ENCODE peak calls at places on chromosome 4, in five cellular contexts. L, H, G, A and Y are unnamed samples.

GRCh38 chr4:184165291-184165690 is 52.4 kb downstream of the ENPP6 start:
- DNase-seq in L (no peak), H (peak; percentile 47), G (no peak), A (no peak), Y (no peak)

GRCh38 chr4:1345905-1346780 is 865 bp upstream of the UVSSA start:
- DNase-seq in L (peak; percentile 41), H (peak; percentile 83), G (peak; percentile 57), A (peak; percentile 17), Y (peak; percentile 47)

GRCh38 chr4:27248829-27249228 is 388.2 kb downstream of the STIM2 start:
- DNase-seq in L (no peak), H (no peak), G (peak; percentile 3), A (peak; percentile 87), Y (no peak)

GRCh38 chr4:26323807-26324206 is 3.0 kb downstream of the RBPJ start:
- DNase-seq in L (no peak), H (no peak), G (peak; percentile 74), A (peak; percentile 76), Y (peak; percentile 42)

GRCh38 chr4:36610628-36611027 is 329.2 kb downstream of the DTHD1 start:
- DNase-seq in L (no peak), H (no peak), G (no peak), A (no peak), Y (no peak)

GRCh38 chr4:89214308-89214707 is 93.3 kb downstream of the GPRIN3 start:
- DNase-seq in L (no peak), H (no peak), G (no peak), A (no peak), Y (no peak)

GRCh38 chr4:99209671-99210070 is 9.4 kb downstream of the ADH6 start:
- DNase-seq in L (no peak), H (no peak), G (peak; percentile 24), A (no peak), Y (no peak)

GRCh38 chr4:48683784-48684666 is 96.1 kb downstream of the FRYL start:
- DNase-seq in L (no peak), H (no peak), G (no peak), A (no peak), Y (no peak)

GRCh38 chr4:102554482-102554881 is 53.3 kb downstream of the NFKB1 start:
- DNase-seq in L (peak; percentile 78), H (no peak), G (peak; percentile 79), A (peak; percentile 89), Y (no peak)

DNA sequence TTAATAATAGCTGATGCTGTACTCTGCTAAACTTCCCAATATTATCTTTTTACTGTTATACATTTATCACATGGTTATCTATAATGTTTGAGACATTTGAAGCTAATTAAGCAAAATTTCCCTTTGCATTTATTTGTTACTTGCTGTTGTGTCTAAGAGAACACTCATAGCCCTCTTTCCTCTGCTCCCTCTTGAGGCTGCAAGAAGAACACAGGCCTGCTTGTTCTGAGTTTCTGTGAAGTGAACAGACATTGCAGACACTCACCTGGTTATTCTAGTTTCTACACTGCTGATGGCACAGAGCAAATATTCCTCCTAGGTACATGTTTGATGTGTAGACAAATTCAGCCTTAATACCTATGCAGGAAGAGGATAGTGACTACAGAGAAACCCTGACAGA is 367.8 kb downstream of the GASK1B start:
- DNase-seq in L (no peak), H (peak; percentile 48), G (peak; percentile 19), A (peak; percentile 13), Y (peak; percentile 36)
- TF ChIP-seq CTCF in L (no peak), H (peak; percentile 54), G (peak; percentile 42), A (peak; percentile 46), Y (no peak)

DNA sequence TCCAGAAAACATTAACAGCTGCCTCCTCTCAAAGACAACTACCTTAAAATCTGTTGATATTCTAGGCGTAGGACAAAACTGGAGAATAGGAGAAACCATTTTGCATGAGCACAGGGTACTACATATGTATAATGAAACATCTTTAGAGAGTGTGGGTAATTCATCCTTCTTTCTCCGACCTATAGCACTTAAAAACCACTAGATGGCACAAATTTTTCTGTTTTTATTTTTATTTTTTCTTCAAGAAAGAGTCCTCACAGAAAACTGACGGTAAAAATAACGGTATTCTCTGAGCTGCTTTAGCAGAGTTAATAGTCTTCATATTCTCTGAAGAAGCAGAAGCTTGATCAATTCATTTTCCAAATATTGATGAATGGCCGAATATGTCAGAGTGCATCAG is 14.6 kb downstream of the SMIM31 start:
- DNase-seq in L (no peak), H (peak; percentile 14), G (peak; percentile 18), A (peak; percentile 16), Y (peak; percentile 13)
- TF ChIP-seq CTCF in L (no peak), H (peak; percentile 53), G (peak; percentile 51), A (peak; percentile 44), Y (peak; percentile 32)

DNA sequence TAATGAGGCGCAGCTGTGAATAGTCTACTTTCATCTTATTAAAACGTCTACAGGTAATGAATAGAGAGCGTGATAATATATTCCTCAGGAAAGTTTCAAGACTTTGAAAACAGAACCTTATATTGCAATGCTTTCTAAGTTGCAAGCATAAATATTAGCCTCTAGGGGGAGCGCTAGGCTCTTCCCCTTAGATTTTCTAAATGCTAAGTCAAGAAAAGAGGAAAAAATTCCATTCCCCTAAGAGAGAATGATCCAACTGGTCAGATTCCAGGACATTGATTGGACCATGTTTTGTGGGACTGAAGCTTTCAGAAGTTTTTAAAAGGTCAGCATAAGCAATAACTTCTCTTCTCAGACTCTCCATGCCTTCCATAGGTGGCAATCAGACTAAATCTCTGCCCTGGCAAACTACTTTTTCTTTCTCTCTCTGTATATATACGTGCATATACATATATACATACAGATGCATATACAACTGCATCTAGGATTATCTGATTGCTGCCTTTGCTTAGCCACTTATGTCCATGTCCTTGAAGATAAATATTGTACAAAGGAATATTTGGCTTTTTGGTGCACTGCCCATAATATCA is 492.9 kb downstream of the INPP4B start:
- DNase-seq in L (no peak), H (peak; percentile 84), G (peak; percentile 86), A (peak; percentile 83), Y (peak; percentile 68)
- TF ChIP-seq CTCF in L (peak; percentile 92), H (peak; percentile 79), G (peak; percentile 80), A (peak; percentile 85), Y (peak; percentile 83)

GRCh38 chr4:17762705-17763104 is 18.7 kb downstream of the FAM184B start:
- DNase-seq in L (no peak), H (no peak), G (peak; percentile 68), A (peak; percentile 74), Y (peak; percentile 65)
- TF ChIP-seq CTCF in L (peak; percentile 26), H (no peak), G (peak; percentile 42), A (peak; percentile 37), Y (peak; percentile 30)

GRCh38 chr4:132332932-132333722 is 816.0 kb upstream of the PCDH10 start:
- DNase-seq in L (no peak), H (peak; percentile 14), G (peak; percentile 20), A (peak; percentile 3), Y (peak; percentile 28)
- TF ChIP-seq CTCF in L (peak; percentile 16), H (peak; percentile 28), G (peak; percentile 35), A (peak; percentile 20), Y (no peak)

DNA sequence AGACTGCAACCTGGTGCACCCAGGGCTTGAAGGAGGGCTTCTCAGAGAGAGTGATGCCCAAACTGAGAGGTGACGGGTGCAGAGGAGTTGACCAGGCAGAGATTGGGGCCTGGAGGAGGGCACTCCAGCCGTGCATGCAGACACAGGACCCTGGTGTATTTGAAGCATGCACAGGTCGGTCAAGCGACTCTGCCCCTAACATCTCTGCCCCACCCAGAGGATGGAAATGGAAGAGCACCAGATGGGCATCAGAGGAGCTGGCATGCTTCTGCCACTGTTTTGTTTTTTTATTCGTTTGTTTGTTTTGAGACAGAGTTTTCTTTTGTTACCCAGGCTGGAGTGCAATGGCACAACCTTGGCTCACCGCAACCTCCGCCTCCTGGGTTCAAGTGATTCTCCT is 320.9 kb downstream of the EVC2 start:
- DNase-seq in L (no peak), H (no peak), G (no peak), A (no peak), Y (no peak)
- TF ChIP-seq CTCF in L (no peak), H (no peak), G (no peak), A (no peak), Y (no peak)

DNA sequence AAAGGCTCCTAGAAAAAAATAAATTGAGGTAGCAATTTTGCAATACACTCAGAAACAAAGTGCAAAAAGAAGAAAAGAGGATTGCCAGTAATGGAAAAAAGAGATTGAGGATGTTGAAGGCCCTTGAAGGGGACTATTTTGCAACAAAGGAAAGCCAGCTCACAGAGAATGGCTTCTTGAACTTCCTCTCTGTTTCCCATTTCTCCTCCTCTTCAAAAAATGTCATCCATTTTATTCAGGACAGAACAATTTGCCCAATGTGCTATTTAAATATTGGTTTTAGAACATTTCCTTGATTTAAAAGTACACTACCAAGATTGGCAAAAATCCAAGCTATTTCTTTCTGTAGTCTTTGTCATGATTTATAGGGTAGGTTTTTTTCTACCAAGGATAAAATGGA is 60.2 kb downstream of the GASK1B start:
- DNase-seq in L (no peak), H (no peak), G (peak; percentile 84), A (no peak), Y (no peak)
- TF ChIP-seq CTCF in L (no peak), H (no peak), G (no peak), A (no peak), Y (no peak)

GRCh38 chr4:12041828-12042227 is 613.1 kb upstream of the HS3ST1 start:
- DNase-seq in L (no peak), H (peak; percentile 13), G (peak; percentile 35), A (no peak), Y (peak; percentile 23)
- TF ChIP-seq CTCF in L (no peak), H (peak; percentile 45), G (peak; percentile 32), A (peak; percentile 13), Y (no peak)

GRCh38 chr4:44725861-44726820 is at the start of gene GNPDA2:
- DNase-seq in L (peak; percentile 91), H (peak; percentile 95), G (peak; percentile 93), A (peak; percentile 88), Y (peak; percentile 84)
- TF ChIP-seq CTCF in L (no peak), H (peak; percentile 30), G (peak; percentile 9), A (no peak), Y (no peak)